ENCODE peak calls at places on chromosomes 16 and 17, in ten cellular contexts. D, I, Y, E, X, J, A, W, S and G are unnamed samples.

GRCh38 chr17:64384253-64385186 is 6.1 kb downstream of the PECAM1 start:
- DNase-seq in D (no peak), I (no peak), Y (no peak), E (no peak), X (no peak), J (no peak), A (no peak), W (no peak), S (peak; percentile 33), G (no peak)

GRCh38 chr17:7483238-7484066 is 714 bp upstream of the POLR2A start:
- DNase-seq in D (peak; percentile 98), I (peak; percentile 95), Y (peak; percentile 97), E (peak; percentile 72), X (peak; percentile 93), J (peak; percentile 93), A (peak; percentile 95), W (peak; percentile 94), S (peak; percentile 97), G (peak; percentile 89)

GRCh38 chr16:19210968-19211367 is 42.9 kb downstream of the SYT17 start:
- DNase-seq in D (no peak), I (no peak), Y (no peak), E (no peak), X (no peak), J (no peak), A (no peak), W (no peak), S (peak; percentile 61), G (no peak)

GRCh38 chr17:38881600-38882191 is 11.8 kb downstream of the LASP1 start:
- DNase-seq in D (peak; percentile 94), I (no peak), Y (no peak), E (no peak), X (peak; percentile 60), J (no peak), A (peak; percentile 75), W (peak; percentile 6), S (peak; percentile 69), G (no peak)

GRCh38 chr17:63702223-63702577 is 2.3 kb upstream of the LIMD2 start:
- DNase-seq in D (no peak), I (no peak), Y (no peak), E (no peak), X (peak; percentile 56), J (no peak), A (no peak), W (no peak), S (peak; percentile 84), G (no peak)

GRCh38 chr16:1022466-1022865 is 40.9 kb downstream of the SOX8 start:
- DNase-seq in D (no peak), I (no peak), Y (no peak), E (no peak), X (no peak), J (no peak), A (no peak), W (no peak), S (no peak), G (no peak)

GRCh38 chr17:48153711-48154642 is 46.4 kb downstream of the SNX11 start:
- DNase-seq in D (no peak), I (peak; percentile 60), Y (no peak), E (no peak), X (peak; percentile 68), J (no peak), A (no peak), W (peak; percentile 72), S (peak; percentile 84), G (peak; percentile 63)

GRCh38 chr16:65120811-65121721 is 797 bp downstream of the CDH11 start:
- DNase-seq in D (peak; percentile 87), I (peak; percentile 40), Y (no peak), E (no peak), X (no peak), J (no peak), A (no peak), W (peak; percentile 59), S (no peak), G (peak; percentile 51)

GRCh38 chr16:67246945-67247697 is at the start of gene FHOD1:
- DNase-seq in D (peak; percentile 100), I (peak; percentile 99), Y (peak; percentile 97), E (peak; percentile 77), X (peak; percentile 100), J (peak; percentile 94), A (peak; percentile 98), W (peak; percentile 98), S (peak; percentile 99), G (peak; percentile 99)
- TF ChIP-seq CTCF in D (no peak), I (no peak), Y (no peak), E (no peak), X (no peak), J (no peak), A (no peak), W (no peak), S (no peak), G (no peak)

GRCh38 chr16:50644730-50645129 is 36.4 kb downstream of the SNX20 start:
- DNase-seq in D (no peak), I (peak; percentile 35), Y (no peak), E (no peak), X (peak; percentile 26), J (no peak), A (no peak), W (peak; percentile 42), S (peak; percentile 55), G (no peak)
- TF ChIP-seq CTCF in D (no peak), I (no peak), Y (peak; percentile 17), E (peak; percentile 27), X (no peak), J (peak; percentile 37), A (no peak), W (peak; percentile 52), S (no peak), G (no peak)

GRCh38 chr17:75267146-75267402 is 4.0 kb downstream of the MIF4GD start:
- DNase-seq in D (no peak), I (no peak), Y (no peak), E (no peak), X (no peak), J (no peak), A (no peak), W (no peak), S (no peak), G (no peak)

GRCh38 chr17:75265614-75266314 is 4.1 kb downstream of the MRPS7 start:
- DNase-seq in D (no peak), I (no peak), Y (no peak), E (no peak), X (no peak), J (no peak), A (no peak), W (no peak), S (no peak), G (no peak)

GRCh38 chr17:75268931-75269330 is 2.1 kb downstream of the MIF4GD start:
- DNase-seq in D (no peak), I (no peak), Y (no peak), E (no peak), X (no peak), J (no peak), A (no peak), W (no peak), S (no peak), G (no peak)

GRCh38 chr17:75266315-75267145 is 4.5 kb downstream of the MIF4GD start:
- DNase-seq in D (no peak), I (no peak), Y (no peak), E (no peak), X (no peak), J (no peak), A (no peak), W (no peak), S (no peak), G (no peak)

DNA sequence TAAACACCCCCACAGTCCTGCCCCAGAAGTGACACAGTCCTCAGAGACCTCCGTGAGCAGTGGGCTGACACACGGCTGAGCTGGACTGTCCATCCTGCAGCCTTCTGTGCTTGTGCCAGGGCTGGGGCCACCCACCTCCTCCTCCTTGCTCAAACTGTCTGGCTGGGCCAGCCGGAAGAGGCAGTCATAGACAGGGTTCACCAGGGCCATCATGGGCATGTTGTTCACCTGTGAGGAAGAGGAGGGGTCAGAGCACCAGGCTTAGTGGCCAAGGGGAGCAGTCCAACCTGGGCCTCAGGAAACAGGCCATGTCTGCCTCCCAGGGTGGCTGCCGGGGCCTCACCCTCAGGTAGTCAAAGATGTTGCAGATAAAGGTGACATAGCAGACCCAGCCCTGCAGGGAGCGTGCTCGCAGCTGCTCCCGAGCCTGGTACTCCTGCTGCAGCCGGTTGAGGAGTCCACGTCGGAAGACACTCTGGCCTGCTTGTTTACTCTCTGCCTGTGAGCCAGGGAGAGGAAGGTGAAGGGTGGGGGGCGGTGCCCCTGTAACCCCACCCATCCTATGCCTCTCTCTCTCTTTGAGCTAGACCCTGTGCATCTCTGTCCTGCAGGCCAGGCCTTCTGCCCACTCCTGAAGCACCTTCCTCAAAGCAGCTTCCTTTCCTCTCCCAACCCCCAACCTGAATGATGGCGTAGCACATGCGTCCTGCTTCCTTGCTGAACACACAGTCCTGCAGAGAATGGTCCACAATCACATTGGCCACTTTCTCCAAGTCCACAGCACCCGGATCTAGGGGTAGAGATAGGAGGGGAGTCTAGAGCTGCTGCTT is 3.4 kb downstream of the MIF4GD start:
- DNase-seq in D (no peak), I (peak; percentile 78), Y (no peak), E (no peak), X (peak; percentile 66), J (no peak), A (no peak), W (peak; percentile 57), S (no peak), G (peak; percentile 32)
- TF ChIP-seq CTCF in D (no peak), I (no peak), Y (no peak), E (peak; percentile 8), X (peak; percentile 48), J (no peak), A (no peak), W (peak; percentile 24), S (no peak), G (peak; percentile 23)

GRCh38 chr16:64085291-64085690 is 1036.6 kb downstream of the CDH11 start:
- DNase-seq in D (no peak), I (no peak), Y (no peak), E (no peak), X (no peak), J (no peak), A (no peak), W (no peak), S (no peak), G (no peak)

GRCh38 chr16:64090327-64090726 is 1031.5 kb downstream of the CDH11 start:
- DNase-seq in D (no peak), I (no peak), Y (no peak), E (no peak), X (no peak), J (no peak), A (no peak), W (no peak), S (no peak), G (no peak)

GRCh38 chr16:64092284-64092683 is 1029.6 kb downstream of the CDH11 start:
- DNase-seq in D (no peak), I (no peak), Y (no peak), E (peak; percentile 32), X (no peak), J (no peak), A (no peak), W (no peak), S (no peak), G (no peak)

GRCh38 chr16:64088838-64089237 is 1033.0 kb downstream of the CDH11 start:
- DNase-seq in D (no peak), I (no peak), Y (no peak), E (no peak), X (no peak), J (no peak), A (no peak), W (no peak), S (no peak), G (no peak)

DNA sequence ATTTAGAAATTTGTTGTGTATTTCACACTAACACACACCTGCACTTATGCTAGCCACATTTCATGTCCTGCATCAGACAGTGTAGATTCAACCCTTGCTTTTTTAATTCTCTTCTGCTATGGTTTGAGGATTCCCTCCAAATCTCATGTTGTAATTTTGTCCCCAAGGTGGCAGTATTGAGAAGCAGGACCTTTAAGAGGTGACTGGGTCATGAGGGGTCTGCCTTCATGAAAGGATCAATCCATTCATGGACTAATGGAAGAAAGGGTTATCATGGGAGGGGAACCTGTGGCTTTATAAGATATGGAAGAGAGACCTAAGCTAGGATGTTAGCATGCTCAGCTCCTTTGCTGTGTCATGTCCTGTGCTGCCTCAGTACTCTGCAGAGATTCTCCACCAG is 1032.2 kb downstream of the CDH11 start:
- DNase-seq in D (no peak), I (no peak), Y (no peak), E (peak; percentile 2), X (no peak), J (no peak), A (no peak), W (peak; percentile 66), S (no peak), G (peak; percentile 9)
- TF ChIP-seq CTCF in D (no peak), I (peak; percentile 45), Y (peak; percentile 32), E (peak; percentile 59), X (no peak), J (peak; percentile 28), A (peak; percentile 40), W (peak; percentile 75), S (no peak), G (peak; percentile 50)